ENCODE peak calls at places on chromosomes 16 and 17, in five cellular contexts. N is COLO829, K is NCI-H1930, B is NCI-H1105, U is mesenteric fat pad. X is an unnamed sample.

GRCh38 chr16:1634541-1634940 is 22.4 kb downstream of the CRAMP1 start:
- DNase-seq in N (no peak), K (no peak), B (no peak), U (no peak), X (no peak)

GRCh38 chr16:58197314-58198012 is 443 bp downstream of the CSNK2A2 start:
- DNase-seq in N (no peak), K (no peak), B (no peak), U (no peak), X (no peak)

GRCh38 chr16:56911771-56912541 is 20.0 kb upstream of the HERPUD1 start:
- DNase-seq in N (no peak), K (no peak), B (no peak), U (no peak), X (peak)

GRCh38 chr16:55569025-55569424 is 2.5 kb downstream of the CAPNS2 start:
- DNase-seq in N (no peak), K (peak), B (no peak), U (no peak), X (no peak)

GRCh38 chr17:37740861-37741260 is 4.0 kb downstream of the HNF1B start:
- DNase-seq in N (no peak), K (no peak), B (no peak), U (no peak), X (no peak)

GRCh38 chr17:45236002-45236606 is 14.4 kb downstream of the FMNL1 start:
- DNase-seq in N (no peak), K (no peak), B (no peak), U (no peak), X (no peak)

GRCh38 chr16:50925758-50926357 is 184.0 kb downstream of the CYLD start:
- DNase-seq in N (no peak), K (no peak), B (no peak), U (peak), X (no peak)

GRCh38 chr16:2032285-2033056 is 5.8 kb downstream of the NHERF2 start:
- DNase-seq in N (no peak), K (no peak), B (no peak), U (no peak), X (no peak)

GRCh38 chr16:74862743-74863244 is 88.2 kb upstream of the FA2H start:
- DNase-seq in N (peak), K (peak), B (peak), U (no peak), X (no peak)

X was measured in right atrium auricular region.